ENCODE peak calls at places on chromosomes 6 and 20, in six cellular contexts. P is cardiac muscle cell, F is lower leg skin, H is left ventricle myocardium inferior, C is pancreas, Z is IMR-90. V is an unnamed sample.

GRCh38 chr6:7108964-7109836 is 1.4 kb downstream of the RREB1 start:
- DNase-seq in Z (peak; percentile 82), C (peak; percentile 70), H (peak; percentile 53), P (peak; percentile 87), F (peak; percentile 93), V (peak; percentile 88)

GRCh38 chr20:41148956-41149355 is 11.6 kb downstream of the PLCG1 start:
- DNase-seq in Z (no peak), F (no peak), C (no peak), P (no peak), H (no peak), V (no peak)

GRCh38 chr20:2749343-2749950 is 51.0 kb downstream of the CPXM1 start:
- DNase-seq in H (no peak), C (peak; percentile 76), P (no peak), F (peak; percentile 84), Z (no peak), V (peak; percentile 80)

GRCh38 chr6:168107191-168107940 is 28.4 kb upstream of the FRMD1 start:
- DNase-seq in Z (no peak), P (peak; percentile 32), H (peak; percentile 19), F (no peak), C (peak; percentile 47), V (no peak)

GRCh38 chr20:49859011-49859410 is 46.4 kb downstream of the SLC9A8 start:
- DNase-seq in P (no peak), F (no peak), Z (no peak), C (no peak), H (no peak), V (no peak)

GRCh38 chr20:61978491-61978890 is 87.2 kb downstream of the TAF4 start:
- DNase-seq in C (no peak), Z (no peak), P (no peak), H (no peak), F (no peak), V (peak; percentile 11)

GRCh38 chr6:100657678-100658330 is 193.1 kb upstream of the SIM1 start:
- DNase-seq in F (no peak), Z (peak; percentile 3), P (peak; percentile 39), C (no peak), H (no peak), V (no peak)

GRCh38 chr20:51156796-51157119 is 133.9 kb upstream of the KCNG1 start:
- DNase-seq in C (no peak), Z (no peak), H (no peak), P (no peak), F (no peak), V (no peak)

GRCh38 chr6:130324657-130325056 is 41.2 kb upstream of the TMEM200A start:
- DNase-seq in C (no peak), H (no peak), Z (peak; percentile 83), F (no peak), P (peak; percentile 57), V (no peak)

GRCh38 chr6:100116409-100117194 is 122.6 kb upstream of the MCHR2 start:
- DNase-seq in F (no peak), Z (peak; percentile 76), H (no peak), C (no peak), P (peak; percentile 81), V (no peak)

GRCh38 chr20:4728121-4728520 is 6.4 kb downstream of the PRND start:
- DNase-seq in Z (peak; percentile 32), H (no peak), C (no peak), F (no peak), P (peak; percentile 33), V (no peak)

GRCh38 chr6:148878683-148879082 is 131.9 kb downstream of the UST start:
- DNase-seq in C (no peak), P (no peak), H (no peak), Z (no peak), F (no peak), V (no peak)
- H3K4me3 ChIP-seq in C (no peak overlapping the region), P (no peak overlapping the region), H (no peak overlapping the region), Z (no peak overlapping the region), F (no peak overlapping the region), V (no peak overlapping the region)

GRCh38 chr6:170296423-170296745 is 5.5 kb upstream of the DLL1 start:
- DNase-seq in Z (no peak), H (no peak), C (no peak), F (no peak), P (no peak), V (no peak)
- H3K4me3 ChIP-seq in Z (no peak overlapping the region), H (peak overlapping the region; percentile 73), C (peak overlapping the region; percentile 75), F (no peak overlapping the region), P (peak overlapping the region; percentile 38), V (no peak overlapping the region)

GRCh38 chr6:145863988-145864616 is 49.5 kb upstream of the FBXO30 start:
- DNase-seq in F (no peak), Z (no peak), C (no peak), P (no peak), H (no peak), V (no peak)
- H3K4me3 ChIP-seq in F (no peak overlapping the region), Z (no peak overlapping the region), C (no peak overlapping the region), P (no peak overlapping the region), H (no peak overlapping the region), V (no peak overlapping the region)

GRCh38 chr6:159726196-159726917 is 949 bp upstream of the WTAP start:
- DNase-seq in P (no peak), C (no peak), Z (no peak), H (no peak), F (no peak), V (no peak)

GRCh38 chr6:159723259-159723658 is 4.0 kb upstream of the WTAP start:
- DNase-seq in Z (no peak), P (no peak), C (no peak), F (no peak), H (no peak), V (no peak)

GRCh38 chr6:159726918-159727716 is at the start of gene WTAP:
- DNase-seq in F (peak; percentile 99), C (peak; percentile 98), P (peak; percentile 97), H (peak; percentile 96), Z (peak; percentile 92), V (peak; percentile 99)

GRCh38 chr6:159722655-159723054 is 4.7 kb upstream of the WTAP start:
- DNase-seq in Z (no peak), C (no peak), H (no peak), F (no peak), P (no peak), V (no peak)

DNA sequence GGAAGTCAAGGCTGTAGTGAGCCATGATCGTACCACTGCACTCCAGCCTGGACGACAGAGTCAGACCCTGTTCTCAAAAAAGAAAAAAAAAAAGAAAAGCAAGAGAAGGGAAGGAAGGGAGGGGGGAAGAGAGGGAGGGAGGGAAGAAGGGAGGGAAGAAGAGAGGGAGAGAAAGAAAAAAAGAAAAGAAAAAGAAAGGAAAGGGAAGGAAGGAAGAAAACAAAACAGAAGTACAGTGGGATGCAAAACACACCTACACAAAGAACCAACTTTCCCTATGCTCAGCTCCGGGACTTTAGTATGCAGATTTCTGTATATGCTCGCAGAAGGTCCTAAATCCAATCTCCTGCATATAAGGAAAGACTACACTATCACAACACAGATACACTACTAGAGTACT is 2.5 kb upstream of the WTAP start:
- DNase-seq in Z (no peak), F (no peak), H (no peak), C (no peak), P (no peak), V (no peak)
- H3K4me3 ChIP-seq in Z (no peak overlapping the region), F (no peak overlapping the region), H (no peak overlapping the region), C (no peak overlapping the region), P (no peak overlapping the region), V (no peak overlapping the region)

DNA sequence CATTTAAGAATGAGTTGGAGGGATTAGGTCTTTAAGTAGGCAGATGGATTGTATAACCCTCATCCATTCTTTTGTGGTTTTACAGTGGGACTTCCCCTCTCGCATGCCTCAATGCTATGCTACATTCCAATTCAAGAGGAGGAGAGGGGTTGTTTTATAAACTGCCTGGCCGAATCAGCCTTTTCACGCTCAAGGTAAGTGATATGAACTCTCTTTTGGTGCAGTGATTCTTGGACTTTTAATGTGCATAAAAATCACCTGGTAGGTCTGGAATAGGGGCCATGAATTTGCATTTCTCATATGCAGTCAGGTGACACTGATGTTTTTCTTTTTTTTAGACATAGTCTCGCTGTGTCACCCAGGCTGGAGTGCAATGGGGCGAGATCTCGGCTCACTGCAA is 10.8 kb downstream of the ASXL1 start:
- DNase-seq in C (no peak), H (no peak), P (peak; percentile 41), F (no peak), Z (peak; percentile 73), V (no peak)
- H3K4me3 ChIP-seq in C (no peak overlapping the region), H (no peak overlapping the region), P (no peak overlapping the region), F (no peak overlapping the region), Z (no peak overlapping the region), V (no peak overlapping the region)

DNA sequence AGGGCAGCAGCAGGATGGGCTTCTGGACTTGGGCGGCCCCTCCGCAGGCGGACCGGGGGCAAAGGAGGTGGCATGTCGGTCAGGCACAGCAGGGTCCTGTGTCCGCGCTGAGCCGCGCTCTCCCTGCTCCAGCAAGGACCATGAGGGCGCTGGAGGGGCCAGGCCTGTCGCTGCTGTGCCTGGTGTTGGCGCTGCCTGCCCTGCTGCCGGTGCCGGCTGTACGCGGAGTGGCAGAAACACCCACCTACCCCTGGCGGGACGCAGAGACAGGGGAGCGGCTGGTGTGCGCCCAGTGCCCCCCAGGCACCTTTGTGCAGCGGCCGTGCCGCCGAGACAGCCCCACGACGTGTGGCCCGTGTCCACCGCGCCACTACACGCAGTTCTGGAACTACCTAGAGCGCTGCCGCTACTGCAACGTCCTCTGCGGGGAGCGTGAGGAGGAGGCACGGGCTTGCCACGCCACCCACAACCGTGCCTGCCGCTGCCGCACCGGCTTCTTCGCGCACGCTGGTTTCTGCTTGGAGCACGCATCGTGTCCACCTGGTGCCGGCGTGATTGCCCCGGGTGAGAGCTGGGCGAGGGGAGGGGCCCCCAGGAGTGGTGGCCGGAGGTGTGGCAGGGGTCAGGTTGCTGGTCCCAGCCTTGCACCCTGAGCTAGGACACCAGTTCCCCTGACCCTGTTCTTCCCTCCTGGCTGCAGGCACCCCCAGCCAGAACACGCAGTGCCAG is at the start of gene TNFRSF6B:
- DNase-seq in Z (no peak), F (peak; percentile 86), H (no peak), C (peak; percentile 78), P (no peak), V (peak; percentile 81)
- H3K4me3 ChIP-seq in Z (no peak within 1 kb of the TSS), F (no peak within 1 kb of the TSS), H (peak within 1 kb of the TSS; percentile 53), C (peak within 1 kb of the TSS; percentile 28), P (no peak within 1 kb of the TSS), V (peak within 1 kb of the TSS; percentile 7)

GRCh38 chr6:161613711-161614110 is 339.9 kb upstream of the AGPAT4 start:
- DNase-seq in F (no peak), H (no peak), Z (no peak), P (no peak), C (no peak), V (no peak)

GRCh38 chr6:161618816-161619454 is 345.1 kb upstream of the AGPAT4 start:
- DNase-seq in H (peak; percentile 20), P (peak; percentile 61), F (no peak), Z (no peak), C (no peak), V (no peak)
- H3K4me3 ChIP-seq in H (no peak overlapping the region), P (no peak overlapping the region), F (no peak overlapping the region), Z (no peak overlapping the region), C (no peak overlapping the region), V (no peak overlapping the region)

DNA sequence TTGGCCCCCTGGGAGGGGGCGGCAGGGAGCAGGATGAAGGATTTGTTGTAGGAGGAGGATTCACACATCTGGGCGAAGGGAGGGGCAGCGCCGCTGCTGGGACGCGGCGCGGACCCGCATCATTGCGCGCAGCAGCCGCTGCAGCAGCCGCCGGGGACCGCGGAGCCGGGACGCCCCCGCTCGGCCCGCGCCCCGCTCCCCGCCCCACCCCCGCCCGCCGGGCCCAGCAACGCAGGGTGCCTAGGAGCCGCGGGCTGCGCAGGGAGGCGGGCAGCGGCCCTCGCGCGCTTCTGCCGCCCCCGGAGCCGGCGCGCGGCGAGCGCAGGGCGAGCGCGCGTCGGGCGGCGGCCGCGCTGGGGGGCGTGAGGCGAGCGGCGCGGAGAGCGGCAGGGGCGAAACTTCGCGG is 206 bp upstream of the NKAIN2 start:
- DNase-seq in H (no peak), P (no peak), F (no peak), Z (no peak), C (no peak), V (no peak)
- H3K4me3 ChIP-seq in H (peak overlapping the region; percentile 70), P (peak overlapping the region; percentile 84), F (peak overlapping the region; percentile 33), Z (peak overlapping the region; percentile 37), C (peak overlapping the region; percentile 55), V (peak overlapping the region; percentile 31)

V was measured in left lung.